ENCODE peak calls at places on chromosomes 16 and 17, in eight cellular contexts. B, Q, I, P, X, M, J and R are unnamed samples.

GRCh38 chr16:81493755-81494433 is 49.3 kb downstream of the CMIP start:
- DNase-seq in B (no peak), Q (no peak), I (peak; percentile 44), P (no peak), X (peak; percentile 48), M (peak; percentile 89), J (peak; percentile 41), R (no peak)

GRCh38 chr16:4865231-4865860 is 18.1 kb downstream of the UBN1 start:
- DNase-seq in B (no peak), Q (no peak), I (no peak), P (no peak), X (no peak), M (no peak), J (no peak), R (no peak)

GRCh38 chr17:80316431-80316830 is 55.8 kb downstream of the RNF213 start:
- DNase-seq in B (no peak), Q (no peak), I (no peak), P (no peak), X (no peak), M (no peak), J (no peak), R (no peak)

GRCh38 chr16:62965831-62966230 is 929.6 kb upstream of the CDH8 start:
- DNase-seq in B (no peak), Q (no peak), I (no peak), P (no peak), X (no peak), M (no peak), J (no peak), R (no peak)

GRCh38 chr16:14372471-14372870 is 257.6 kb downstream of the PARN start:
- DNase-seq in B (no peak), Q (no peak), I (no peak), P (no peak), X (no peak), M (no peak), J (no peak), R (peak; percentile 54)

GRCh38 chr16:86342161-86342560 is 168.2 kb upstream of the FOXF1 start:
- DNase-seq in B (no peak), Q (no peak), I (no peak), P (no peak), X (no peak), M (no peak), J (no peak), R (no peak)

GRCh38 chr16:9798474-9798873 is 383.8 kb downstream of the GRIN2A start:
- DNase-seq in B (no peak), Q (no peak), I (no peak), P (no peak), X (no peak), M (no peak), J (no peak), R (no peak)

GRCh38 chr17:67364847-67365761 is 1.3 kb downstream of the PSMD12 start:
- DNase-seq in B (no peak), Q (no peak), I (no peak), P (no peak), X (no peak), M (no peak), J (no peak), R (no peak)

GRCh38 chr16:85222151-85222863 is 110.0 kb upstream of the CIBAR2 start:
- DNase-seq in B (no peak), Q (no peak), I (no peak), P (no peak), X (no peak), M (no peak), J (no peak), R (no peak)

GRCh38 chr17:962650-963049 is 16.9 kb downstream of the NXN start:
- DNase-seq in B (no peak), Q (no peak), I (no peak), P (no peak), X (no peak), M (no peak), J (no peak), R (no peak)

GRCh38 chr17:79888009-79888540 is 48.8 kb upstream of the CBX4 start:
- DNase-seq in B (no peak), Q (no peak), I (no peak), P (no peak), X (no peak), M (no peak), J (no peak), R (no peak)

GRCh38 chr17:8976638-8977037 is 11.1 kb upstream of the PIK3R5 start:
- DNase-seq in B (no peak), Q (no peak), I (no peak), P (no peak), X (no peak), M (no peak), J (no peak), R (no peak)

GRCh38 chr17:80862978-80863377 is 128.7 kb upstream of the CHMP6 start:
- DNase-seq in B (no peak), Q (no peak), I (no peak), P (no peak), X (no peak), M (no peak), J (no peak), R (no peak)

GRCh38 chr17:68356520-68356919 is 65.2 kb downstream of the ARSG start:
- DNase-seq in B (no peak), Q (no peak), I (no peak), P (no peak), X (no peak), M (peak; percentile 86), J (no peak), R (no peak)

GRCh38 chr17:43839670-43840101 is 6.7 kb upstream of the MPP3 start:
- DNase-seq in B (no peak), Q (no peak), I (no peak), P (no peak), X (no peak), M (peak; percentile 78), J (no peak), R (no peak)

GRCh38 chr16:30054959-30055553 is 10.5 kb upstream of the ALDOA start:
- DNase-seq in B (no peak), Q (peak; percentile 56), I (no peak), P (peak; percentile 29), X (no peak), M (no peak), J (no peak), R (no peak)

GRCh38 chr16:660459-661183 is 7.3 kb upstream of the RHOT2 start:
- DNase-seq in B (peak; percentile 91), Q (peak; percentile 98), I (peak; percentile 55), P (peak; percentile 50), X (peak; percentile 89), M (peak; percentile 58), J (no peak), R (no peak)

GRCh38 chr17:14058051-14058450 is 11.3 kb upstream of the COX10 start:
- DNase-seq in B (no peak), Q (no peak), I (peak; percentile 74), P (no peak), X (peak; percentile 82), M (no peak), J (no peak), R (no peak)

GRCh38 chr17:2386400-2387085 is 14.3 kb downstream of the MNT start:
- DNase-seq in B (no peak), Q (peak; percentile 10), I (no peak), P (no peak), X (no peak), M (peak; percentile 39), J (no peak), R (no peak)

GRCh38 chr17:43745541-43745940 is 13.1 kb downstream of the SOST start:
- DNase-seq in B (no peak), Q (no peak), I (no peak), P (no peak), X (no peak), M (no peak), J (no peak), R (no peak)

GRCh38 chr17:1736348-1737281 is 6.1 kb upstream of the SERPINF2 start:
- DNase-seq in B (peak; percentile 81), Q (peak; percentile 43), I (no peak), P (no peak), X (peak; percentile 62), M (no peak), J (no peak), R (no peak)

GRCh38 chr17:55846745-55847144 is 95.9 kb downstream of the PCTP start:
- DNase-seq in B (no peak), Q (no peak), I (no peak), P (no peak), X (no peak), M (no peak), J (no peak), R (no peak)

GRCh38 chr17:58447039-58447975 is 30.0 kb upstream of the RNF43 start:
- DNase-seq in B (no peak), Q (peak; percentile 78), I (peak; percentile 59), P (peak; percentile 9), X (peak; percentile 87), M (peak; percentile 84), J (peak; percentile 31), R (no peak)

GRCh38 chr16:66958857-66959644 is 2.0 kb upstream of the CES3 start:
- DNase-seq in B (no peak), Q (no peak), I (no peak), P (no peak), X (no peak), M (no peak), J (no peak), R (no peak)

GRCh38 chr16:55120408-55120807 is 189.7 kb downstream of the IRX5 start:
- DNase-seq in B (no peak), Q (peak; percentile 50), I (peak; percentile 25), P (no peak), X (no peak), M (peak; percentile 12), J (no peak), R (no peak)

GRCh38 chr17:12402963-12403622 is 262.6 kb upstream of the MYOCD start:
- DNase-seq in B (no peak), Q (no peak), I (no peak), P (no peak), X (peak; percentile 56), M (no peak), J (peak; percentile 80), R (no peak)